ENCODE peak calls at places on chromosome 21, in seven cellular contexts. One of them, this sample, is unnamed.

GRCh38 chr21:34202553-34203332 is 129.4 kb downstream of the MRPS6 start:
- DNase-seq in brain microvascular endothelial cell: no peak
- DNase-seq in cardiac fibroblast: peak
- DNase-seq in RWPE2: no peak
- DNase-seq in AG04449: no peak
- DNase-seq in K562: no peak
- DNase-seq in A549: no peak
- DNase-seq in this sample: no peak

GRCh38 chr21:27173052-27173451 is 206.2 kb upstream of the ADAMTS5 start:
- DNase-seq in RWPE2: no peak
- DNase-seq in brain microvascular endothelial cell: no peak
- DNase-seq in A549: no peak
- DNase-seq in cardiac fibroblast: no peak
- DNase-seq in K562: no peak
- DNase-seq in AG04449: no peak
- DNase-seq in this sample: no peak

GRCh38 chr21:31735518-31735992 is 3.6 kb upstream of the SCAF4 start:
- DNase-seq in AG04449: no peak
- DNase-seq in cardiac fibroblast: no peak
- DNase-seq in brain microvascular endothelial cell: no peak
- DNase-seq in A549: no peak
- DNase-seq in RWPE2: no peak
- DNase-seq in K562: peak
- DNase-seq in this sample: no peak

GRCh38 chr21:21018841-21019240 is 20.6 kb downstream of the NCAM2 start:
- DNase-seq in A549: no peak
- DNase-seq in cardiac fibroblast: peak
- DNase-seq in RWPE2: no peak
- DNase-seq in brain microvascular endothelial cell: no peak
- DNase-seq in AG04449: no peak
- DNase-seq in K562: no peak
- DNase-seq in this sample: no peak

GRCh38 chr21:36310016-36310415 is 10.0 kb upstream of the MORC3 start:
- DNase-seq in RWPE2: no peak
- DNase-seq in AG04449: no peak
- DNase-seq in brain microvascular endothelial cell: no peak
- DNase-seq in A549: no peak
- DNase-seq in K562: no peak
- DNase-seq in cardiac fibroblast: no peak
- DNase-seq in this sample: no peak

GRCh38 chr21:27759091-27759659 is 792.3 kb upstream of the ADAMTS5 start:
- DNase-seq in brain microvascular endothelial cell: no peak
- DNase-seq in AG04449: no peak
- DNase-seq in cardiac fibroblast: no peak
- DNase-seq in K562: no peak
- DNase-seq in RWPE2: no peak
- DNase-seq in A549: no peak
- DNase-seq in this sample: no peak

GRCh38 chr21:31658053-31658452 is 1.4 kb upstream of the SOD1 start:
- DNase-seq in cardiac fibroblast: no peak
- DNase-seq in RWPE2: no peak
- DNase-seq in AG04449: no peak
- DNase-seq in K562: peak
- DNase-seq in brain microvascular endothelial cell: no peak
- DNase-seq in A549: no peak
- DNase-seq in this sample: no peak

GRCh38 chr21:15003463-15004135 is 61.2 kb downstream of the NRIP1 start:
- DNase-seq in K562: no peak
- DNase-seq in cardiac fibroblast: no peak
- DNase-seq in brain microvascular endothelial cell: no peak
- DNase-seq in RWPE2: no peak
- DNase-seq in A549: no peak
- DNase-seq in AG04449: no peak
- DNase-seq in this sample: no peak

GRCh38 chr21:37364722-37365121 is 1.9 kb upstream of the DYRK1A start:
- DNase-seq in A549: no peak
- DNase-seq in cardiac fibroblast: no peak
- DNase-seq in RWPE2: no peak
- DNase-seq in K562: no peak
- DNase-seq in brain microvascular endothelial cell: no peak
- DNase-seq in AG04449: no peak
- DNase-seq in this sample: no peak

GRCh38 chr21:37082856-37083611 is 10.0 kb downstream of the TTC3 start:
- DNase-seq in brain microvascular endothelial cell: no peak
- DNase-seq in RWPE2: no peak
- DNase-seq in K562: no peak
- DNase-seq in AG04449: no peak
- DNase-seq in A549: no peak
- DNase-seq in cardiac fibroblast: no peak
- DNase-seq in this sample: no peak

GRCh38 chr21:15054606-15055239 is 10.1 kb downstream of the NRIP1 start:
- DNase-seq in brain microvascular endothelial cell: no peak
- DNase-seq in A549: no peak
- DNase-seq in K562: no peak
- DNase-seq in AG04449: no peak
- DNase-seq in RWPE2: no peak
- DNase-seq in cardiac fibroblast: no peak
- DNase-seq in this sample: no peak

GRCh38 chr21:46605759-46606426 is 1.0 kb upstream of the S100B start:
- DNase-seq in A549: no peak
- DNase-seq in RWPE2: no peak
- DNase-seq in cardiac fibroblast: no peak
- DNase-seq in AG04449: no peak
- DNase-seq in K562: peak
- DNase-seq in brain microvascular endothelial cell: no peak
- DNase-seq in this sample: no peak

GRCh38 chr21:26732442-26733221 is 112.6 kb downstream of the ADAMTS1 start:
- DNase-seq in cardiac fibroblast: peak
- DNase-seq in RWPE2: no peak
- DNase-seq in brain microvascular endothelial cell: peak
- DNase-seq in K562: no peak
- DNase-seq in A549: no peak
- DNase-seq in AG04449: no peak
- DNase-seq in this sample: no peak

GRCh38 chr21:36183144-36183795 is 26.6 kb downstream of the DOP1B start:
- DNase-seq in brain microvascular endothelial cell: no peak
- DNase-seq in K562: no peak
- DNase-seq in A549: no peak
- DNase-seq in AG04449: no peak
- DNase-seq in cardiac fibroblast: no peak
- DNase-seq in RWPE2: no peak
- DNase-seq in this sample: no peak

GRCh38 chr21:31911138-31911907 is 38.5 kb downstream of the HUNK start:
- DNase-seq in cardiac fibroblast: no peak
- DNase-seq in AG04449: no peak
- DNase-seq in K562: no peak
- DNase-seq in A549: no peak
- DNase-seq in brain microvascular endothelial cell: no peak
- DNase-seq in RWPE2: no peak
- DNase-seq in this sample: peak

GRCh38 chr21:29318354-29318753 is 19.6 kb downstream of the BACH1 start:
- DNase-seq in RWPE2: no peak
- DNase-seq in cardiac fibroblast: peak
- DNase-seq in K562: no peak
- DNase-seq in AG04449: no peak
- DNase-seq in brain microvascular endothelial cell: no peak
- DNase-seq in A549: no peak
- DNase-seq in this sample: no peak

GRCh38 chr21:29316029-29316742 is 17.5 kb downstream of the BACH1 start:
- DNase-seq in brain microvascular endothelial cell: no peak
- DNase-seq in K562: peak
- DNase-seq in AG04449: no peak
- DNase-seq in RWPE2: no peak
- DNase-seq in A549: no peak
- DNase-seq in cardiac fibroblast: no peak
- DNase-seq in this sample: no peak

GRCh38 chr21:29313662-29314408 is 15.1 kb downstream of the BACH1 start:
- DNase-seq in RWPE2: no peak
- DNase-seq in cardiac fibroblast: no peak
- DNase-seq in K562: no peak
- DNase-seq in brain microvascular endothelial cell: no peak
- DNase-seq in AG04449: no peak
- DNase-seq in A549: no peak
- DNase-seq in this sample: no peak

GRCh38 chr21:29315155-29315749 is 16.5 kb downstream of the BACH1 start:
- DNase-seq in A549: no peak
- DNase-seq in AG04449: no peak
- DNase-seq in cardiac fibroblast: no peak
- DNase-seq in K562: no peak
- DNase-seq in RWPE2: no peak
- DNase-seq in brain microvascular endothelial cell: no peak
- DNase-seq in this sample: no peak

GRCh38 chr21:29316806-29317205 is 18.1 kb downstream of the BACH1 start:
- DNase-seq in K562: no peak
- DNase-seq in A549: no peak
- DNase-seq in RWPE2: no peak
- DNase-seq in cardiac fibroblast: no peak
- DNase-seq in brain microvascular endothelial cell: no peak
- DNase-seq in AG04449: no peak
- DNase-seq in this sample: no peak
- H3K4me3 ChIP-seq in K562: no peak
- H3K4me3 ChIP-seq in A549: no peak
- H3K4me3 ChIP-seq in RWPE2: no peak
- H3K4me3 ChIP-seq in cardiac fibroblast: no peak
- H3K4me3 ChIP-seq in brain microvascular endothelial cell: no peak
- H3K4me3 ChIP-seq in AG04449: no peak
- H3K4me3 ChIP-seq in this sample: no peak

GRCh38 chr21:41584603-41585176 is 76.7 kb upstream of the TMPRSS2 start:
- DNase-seq in RWPE2: no peak
- DNase-seq in cardiac fibroblast: no peak
- DNase-seq in AG04449: no peak
- DNase-seq in K562: no peak
- DNase-seq in A549: no peak
- DNase-seq in brain microvascular endothelial cell: no peak
- DNase-seq in this sample: no peak

GRCh38 chr21:41589620-41590175 is 81.7 kb upstream of the TMPRSS2 start:
- DNase-seq in K562: no peak
- DNase-seq in RWPE2: no peak
- DNase-seq in cardiac fibroblast: no peak
- DNase-seq in AG04449: no peak
- DNase-seq in A549: no peak
- DNase-seq in brain microvascular endothelial cell: no peak
- DNase-seq in this sample: no peak

GRCh38 chr21:41585199-41585994 is 77.4 kb upstream of the TMPRSS2 start:
- DNase-seq in brain microvascular endothelial cell: no peak
- DNase-seq in A549: no peak
- DNase-seq in AG04449: no peak
- DNase-seq in RWPE2: no peak
- DNase-seq in cardiac fibroblast: no peak
- DNase-seq in K562: no peak
- DNase-seq in this sample: no peak

GRCh38 chr21:41593051-41593783 is 85.3 kb upstream of the TMPRSS2 start:
- DNase-seq in brain microvascular endothelial cell: no peak
- DNase-seq in cardiac fibroblast: no peak
- DNase-seq in RWPE2: no peak
- DNase-seq in K562: no peak
- DNase-seq in A549: no peak
- DNase-seq in AG04449: no peak
- DNase-seq in this sample: no peak

DNA sequence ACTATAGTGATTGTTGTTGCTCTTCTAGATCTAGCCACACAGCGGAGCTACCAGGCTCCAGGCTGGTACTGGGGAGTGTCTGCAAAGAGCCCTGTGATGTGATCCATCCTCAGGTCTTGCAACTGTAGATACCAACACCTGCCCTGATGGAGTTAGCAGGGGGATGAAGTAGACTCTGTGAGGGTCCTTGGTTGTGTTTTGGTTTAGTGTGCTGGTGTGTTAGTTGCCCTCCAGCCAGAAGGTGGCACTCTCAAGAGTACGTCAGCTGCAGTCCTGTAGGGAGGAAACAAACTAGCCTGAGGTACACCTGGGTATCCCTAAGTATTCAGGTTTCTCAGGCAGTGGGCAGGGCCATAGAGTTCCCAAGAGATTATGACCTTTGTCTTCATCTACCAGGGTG is 81.2 kb upstream of the TMPRSS2 start:
- DNase-seq in A549: no peak
- DNase-seq in RWPE2: no peak
- DNase-seq in AG04449: no peak
- DNase-seq in brain microvascular endothelial cell: no peak
- DNase-seq in cardiac fibroblast: no peak
- DNase-seq in K562: no peak
- DNase-seq in this sample: no peak
- TF ChIP-seq CTCF in A549: no peak
- TF ChIP-seq CTCF in RWPE2: no peak
- TF ChIP-seq CTCF in AG04449: no peak
- TF ChIP-seq CTCF in brain microvascular endothelial cell: no peak
- TF ChIP-seq CTCF in cardiac fibroblast: no peak
- TF ChIP-seq CTCF in K562: no peak
- TF ChIP-seq CTCF in this sample: no peak

DNA sequence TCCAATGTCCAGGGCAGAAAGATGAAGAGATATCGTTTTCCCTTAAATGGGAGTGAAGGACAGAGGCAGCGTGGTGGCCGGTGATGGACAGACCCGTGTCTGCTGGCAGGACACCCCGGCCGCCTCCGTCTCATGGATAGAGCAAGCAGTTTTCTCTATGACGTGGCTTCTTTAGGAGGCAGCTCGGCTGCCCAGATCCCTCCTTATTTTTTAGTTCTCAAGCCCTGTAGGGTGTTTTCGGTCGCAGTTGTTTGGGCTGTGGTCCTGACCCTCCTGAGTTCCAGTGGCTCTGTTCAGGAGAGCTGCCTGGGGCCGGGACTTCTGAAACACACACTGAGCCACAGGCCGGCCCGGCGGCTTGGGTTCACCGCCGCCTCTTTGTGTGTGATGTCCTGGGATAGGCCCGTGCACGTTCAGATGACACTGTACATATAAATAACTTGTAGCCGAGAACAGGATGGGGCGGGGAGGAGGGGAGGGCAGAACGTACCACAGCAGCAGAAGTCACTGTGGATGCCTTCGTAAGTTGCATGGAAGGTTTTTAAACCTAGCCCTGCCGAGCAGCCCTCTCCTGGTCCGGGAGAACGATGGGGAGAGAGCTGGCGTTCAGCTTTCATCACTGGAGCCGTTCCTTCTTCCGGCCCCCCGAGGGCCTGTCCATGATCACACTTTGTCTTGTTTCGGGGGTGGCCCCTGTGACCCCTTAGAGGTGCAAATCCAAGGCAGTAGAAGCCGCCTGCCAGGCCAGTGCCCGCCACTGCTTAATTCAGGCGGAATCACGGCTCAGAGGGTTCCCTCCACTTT is 65.2 kb downstream of the SIK1 start:
- DNase-seq in brain microvascular endothelial cell: peak
- DNase-seq in A549: no peak
- DNase-seq in cardiac fibroblast: no peak
- DNase-seq in RWPE2: peak
- DNase-seq in AG04449: peak
- DNase-seq in K562: no peak
- DNase-seq in this sample: no peak
- H3K4me3 ChIP-seq in brain microvascular endothelial cell: peak
- H3K4me3 ChIP-seq in A549: no peak
- H3K4me3 ChIP-seq in cardiac fibroblast: no peak
- H3K4me3 ChIP-seq in RWPE2: no peak
- H3K4me3 ChIP-seq in AG04449: peak
- H3K4me3 ChIP-seq in K562: no peak
- H3K4me3 ChIP-seq in this sample: no peak

GRCh38 chr21:44012474-44013379 is 618 bp downstream of the TRAPPC10 start:
- DNase-seq in cardiac fibroblast: peak
- DNase-seq in RWPE2: no peak
- DNase-seq in AG04449: no peak
- DNase-seq in brain microvascular endothelial cell: peak
- DNase-seq in A549: peak
- DNase-seq in K562: peak
- DNase-seq in this sample: no peak
- TF ChIP-seq CTCF in cardiac fibroblast: no peak
- TF ChIP-seq CTCF in RWPE2: peak
- TF ChIP-seq CTCF in AG04449: no peak
- TF ChIP-seq CTCF in brain microvascular endothelial cell: no peak
- TF ChIP-seq CTCF in A549: peak
- TF ChIP-seq CTCF in K562: peak
- TF ChIP-seq CTCF in this sample: no peak